ENCODE peak calls at places on chromosomes 7 and 10, in four cellular contexts. A is central memory CD8-positive, alpha-beta T cell; I is GM12864; Z is left colon. U is an unnamed sample.
A peak's percentile ranks its signal among the peaks of the same experiment; 100 is the strongest.

GRCh38 chr7:18086165-18087030 is 58.8 kb upstream of the PRPS1L1 start:
- DNase-seq in A (no peak), I (no peak), Z (no peak), U (no peak)

GRCh38 chr10:116688241-116688711 is 54.1 kb downstream of the HSPA12A start:
- DNase-seq in A (no peak), I (no peak), Z (no peak), U (peak; percentile 31)

GRCh38 chr7:151058766-151059361 is 525 bp upstream of the SLC4A2 start:
- DNase-seq in A (no peak), I (no peak), Z (peak; percentile 47), U (peak; percentile 45)

GRCh38 chr7:101373812-101374612 is 11.3 kb downstream of the COL26A1 start:
- DNase-seq in A (no peak), I (no peak), Z (no peak), U (peak; percentile 38)

GRCh38 chr10:5958077-5958476 is 19.3 kb downstream of the IL15RA start:
- DNase-seq in A (no peak), I (no peak), Z (no peak), U (no peak)

GRCh38 chr7:93836111-93836510 is 54.4 kb downstream of the TFPI2 start:
- DNase-seq in A (no peak), I (no peak), Z (no peak), U (no peak)

GRCh38 chr7:151013728-151014497 is 10.4 kb downstream of the ATG9B start:
- DNase-seq in A (peak; percentile 91), I (peak; percentile 52), Z (peak; percentile 70), U (peak; percentile 94)

GRCh38 chr7:92766461-92767003 is 69.8 kb downstream of the CDK6 start:
- DNase-seq in A (no peak), I (no peak), Z (no peak), U (peak; percentile 1)

GRCh38 chr10:33421789-33422188 is 87.3 kb upstream of the NRP1 start:
- DNase-seq in A (no peak), I (no peak), Z (no peak), U (peak; percentile 29)

GRCh38 chr10:123568751-123569150 is 97.4 kb upstream of the GPR26 start:
- DNase-seq in A (no peak), I (no peak), Z (no peak), U (no peak)

GRCh38 chr10:60821661-60822060 is 43.4 kb downstream of the CDK1 start:
- DNase-seq in A (no peak), I (no peak), Z (no peak), U (no peak)

GRCh38 chr10:113576853-113577252 is 24.0 kb downstream of the HABP2 start:
- DNase-seq in A (no peak), I (no peak), Z (no peak), U (peak; percentile 28)

GRCh38 chr7:130394421-130395188 is 14.3 kb downstream of the CPA1 start:
- DNase-seq in A (no peak), I (no peak), Z (no peak), U (no peak)

GRCh38 chr7:38840736-38841460 is 68.1 kb downstream of the VPS41 start:
- DNase-seq in A (no peak), I (no peak), Z (no peak), U (no peak)

GRCh38 chr10:113019096-113019495 is 69.0 kb downstream of the TCF7L2 start:
- DNase-seq in A (no peak), I (no peak), Z (no peak), U (no peak)

GRCh38 chr10:50576245-50576815 is 47.4 kb downstream of the SGMS1 start:
- DNase-seq in A (no peak), I (no peak), Z (no peak), U (no peak)

GRCh38 chr10:1454428-1454827 is 282.9 kb downstream of the ADARB2 start:
- DNase-seq in A (no peak), I (peak; percentile 37), Z (no peak), U (no peak)

GRCh38 chr7:28071570-28071969 is 109.0 kb downstream of the JAZF1 start:
- DNase-seq in A (no peak), I (no peak), Z (no peak), U (no peak)

GRCh38 chr7:100679927-100680588 is 6.5 kb downstream of the GNB2 start:
- DNase-seq in A (no peak), I (no peak), Z (no peak), U (peak; percentile 56)

GRCh38 chr7:1668932-1669485 is 1.1 kb upstream of the ELFN1 start:
- DNase-seq in A (no peak), I (no peak), Z (no peak), U (no peak)

GRCh38 chr7:152086513-152086912 is 61.0 kb downstream of the GALNT11 start:
- DNase-seq in A (no peak), I (no peak), Z (no peak), U (no peak)

GRCh38 chr7:136956232-136956631 is 87.8 kb downstream of the CHRM2 start:
- DNase-seq in A (no peak), I (no peak), Z (no peak), U (no peak)

GRCh38 chr7:94823952-94824351 is 83.4 kb upstream of the PPP1R9A start:
- DNase-seq in A (no peak), I (no peak), Z (no peak), U (peak; percentile 85)

GRCh38 chr7:13915891-13916290 is 73.6 kb downstream of the ETV1 start:
- DNase-seq in A (no peak), I (no peak), Z (no peak), U (no peak)

GRCh38 chr7:129597672-129598071 is 13.8 kb upstream of the NRF1 start:
- DNase-seq in A (no peak), I (no peak), Z (no peak), U (no peak)

GRCh38 chr7:157674715-157675426 is 338.1 kb downstream of the DNAJB6 start:
- DNase-seq in A (no peak), I (no peak), Z (no peak), U (no peak)

U was measured in trophoblast cell.